ENCODE peak calls at places on chromosomes 5 and 9, in eight cellular contexts. One of them, this sample, is unnamed.
A peak's percentile ranks its signal among the peaks of the same experiment; 100 is the strongest.

GRCh38 chr9:33289501-33289900 is 815 bp upstream of the NFX1 start:
- DNase-seq in SJSA1: no peak
- DNase-seq in T-helper 1 cell: no peak
- DNase-seq in activated T-cell treated with anti-CD3 and anti-CD28 coated beads, Interleukin-2, amount 50 U/mL, for 72 hours: peak; percentile 31
- DNase-seq in germinal center: no peak
- DNase-seq in HFFc6: no peak
- DNase-seq in heart left ventricle: no peak
- DNase-seq in iPS DF 19.7: no peak
- DNase-seq in this sample: peak; percentile 60

GRCh38 chr5:172444626-172445365 is 9.5 kb downstream of the SH3PXD2B start:
- DNase-seq in iPS DF 19.7: no peak
- DNase-seq in HFFc6: no peak
- DNase-seq in germinal center: no peak
- DNase-seq in heart left ventricle: no peak
- DNase-seq in SJSA1: no peak
- DNase-seq in activated T-cell treated with anti-CD3 and anti-CD28 coated beads, Interleukin-2, amount 50 U/mL, for 72 hours: no peak
- DNase-seq in T-helper 1 cell: no peak
- DNase-seq in this sample: no peak

GRCh38 chr5:516338-516925 is 7.8 kb downstream of the SLC9A3 start:
- DNase-seq in T-helper 1 cell: no peak
- DNase-seq in iPS DF 19.7: no peak
- DNase-seq in SJSA1: no peak
- DNase-seq in germinal center: no peak
- DNase-seq in activated T-cell treated with anti-CD3 and anti-CD28 coated beads, Interleukin-2, amount 50 U/mL, for 72 hours: no peak
- DNase-seq in heart left ventricle: no peak
- DNase-seq in HFFc6: no peak
- DNase-seq in this sample: no peak

GRCh38 chr5:2256646-2257288 is 374.0 kb upstream of the IRX4 start:
- DNase-seq in activated T-cell treated with anti-CD3 and anti-CD28 coated beads, Interleukin-2, amount 50 U/mL, for 72 hours: no peak
- DNase-seq in HFFc6: no peak
- DNase-seq in SJSA1: no peak
- DNase-seq in heart left ventricle: no peak
- DNase-seq in T-helper 1 cell: no peak
- DNase-seq in iPS DF 19.7: no peak
- DNase-seq in germinal center: no peak
- DNase-seq in this sample: no peak

GRCh38 chr5:172564883-172565282 is 76.2 kb upstream of the NEURL1B start:
- DNase-seq in HFFc6: no peak
- DNase-seq in activated T-cell treated with anti-CD3 and anti-CD28 coated beads, Interleukin-2, amount 50 U/mL, for 72 hours: no peak
- DNase-seq in SJSA1: no peak
- DNase-seq in T-helper 1 cell: no peak
- DNase-seq in iPS DF 19.7: no peak
- DNase-seq in germinal center: no peak
- DNase-seq in heart left ventricle: no peak
- DNase-seq in this sample: no peak

GRCh38 chr5:82365744-82366228 is 87.6 kb upstream of the RPS23 start:
- DNase-seq in HFFc6: peak; percentile 15
- DNase-seq in SJSA1: no peak
- DNase-seq in germinal center: no peak
- DNase-seq in iPS DF 19.7: no peak
- DNase-seq in heart left ventricle: no peak
- DNase-seq in T-helper 1 cell: no peak
- DNase-seq in activated T-cell treated with anti-CD3 and anti-CD28 coated beads, Interleukin-2, amount 50 U/mL, for 72 hours: peak; percentile 74
- DNase-seq in this sample: no peak

GRCh38 chr5:69449511-69449910 is 34.6 kb downstream of the MARVELD2 start:
- DNase-seq in T-helper 1 cell: no peak
- DNase-seq in HFFc6: no peak
- DNase-seq in iPS DF 19.7: no peak
- DNase-seq in activated T-cell treated with anti-CD3 and anti-CD28 coated beads, Interleukin-2, amount 50 U/mL, for 72 hours: no peak
- DNase-seq in heart left ventricle: no peak
- DNase-seq in germinal center: no peak
- DNase-seq in SJSA1: no peak
- DNase-seq in this sample: no peak

GRCh38 chr9:110028281-110029075 is 179.5 kb downstream of the C9orf152 start:
- DNase-seq in HFFc6: no peak
- DNase-seq in iPS DF 19.7: no peak
- DNase-seq in activated T-cell treated with anti-CD3 and anti-CD28 coated beads, Interleukin-2, amount 50 U/mL, for 72 hours: no peak
- DNase-seq in SJSA1: no peak
- DNase-seq in heart left ventricle: no peak
- DNase-seq in T-helper 1 cell: no peak
- DNase-seq in germinal center: no peak
- DNase-seq in this sample: no peak

GRCh38 chr5:54678737-54679136 is 161.2 kb downstream of the SNX18 start:
- DNase-seq in T-helper 1 cell: no peak
- DNase-seq in heart left ventricle: no peak
- DNase-seq in SJSA1: no peak
- DNase-seq in activated T-cell treated with anti-CD3 and anti-CD28 coated beads, Interleukin-2, amount 50 U/mL, for 72 hours: no peak
- DNase-seq in HFFc6: no peak
- DNase-seq in germinal center: no peak
- DNase-seq in iPS DF 19.7: no peak
- DNase-seq in this sample: no peak

GRCh38 chr5:124744170-124744911 is 2.1 kb downstream of the ZNF608 start:
- DNase-seq in HFFc6: no peak
- DNase-seq in germinal center: no peak
- DNase-seq in iPS DF 19.7: no peak
- DNase-seq in SJSA1: no peak
- DNase-seq in T-helper 1 cell: no peak
- DNase-seq in heart left ventricle: peak; percentile 65
- DNase-seq in activated T-cell treated with anti-CD3 and anti-CD28 coated beads, Interleukin-2, amount 50 U/mL, for 72 hours: no peak
- DNase-seq in this sample: no peak

GRCh38 chr5:94649874-94650273 is 31.4 kb downstream of the SLF1 start:
- DNase-seq in HFFc6: no peak
- DNase-seq in germinal center: no peak
- DNase-seq in heart left ventricle: no peak
- DNase-seq in activated T-cell treated with anti-CD3 and anti-CD28 coated beads, Interleukin-2, amount 50 U/mL, for 72 hours: no peak
- DNase-seq in SJSA1: no peak
- DNase-seq in iPS DF 19.7: no peak
- DNase-seq in T-helper 1 cell: no peak
- DNase-seq in this sample: no peak

GRCh38 chr9:20262611-20263010 is 359.7 kb downstream of the MLLT3 start:
- DNase-seq in activated T-cell treated with anti-CD3 and anti-CD28 coated beads, Interleukin-2, amount 50 U/mL, for 72 hours: no peak
- DNase-seq in heart left ventricle: no peak
- DNase-seq in iPS DF 19.7: no peak
- DNase-seq in HFFc6: no peak
- DNase-seq in germinal center: no peak
- DNase-seq in T-helper 1 cell: no peak
- DNase-seq in SJSA1: no peak
- DNase-seq in this sample: no peak

GRCh38 chr5:171322527-171322926 is 13.5 kb downstream of the TLX3 start:
- DNase-seq in germinal center: no peak
- DNase-seq in heart left ventricle: no peak
- DNase-seq in activated T-cell treated with anti-CD3 and anti-CD28 coated beads, Interleukin-2, amount 50 U/mL, for 72 hours: no peak
- DNase-seq in iPS DF 19.7: no peak
- DNase-seq in T-helper 1 cell: no peak
- DNase-seq in SJSA1: no peak
- DNase-seq in HFFc6: no peak
- DNase-seq in this sample: no peak

GRCh38 chr5:134902071-134902801 is 2.7 kb upstream of the PCBD2 start:
- DNase-seq in activated T-cell treated with anti-CD3 and anti-CD28 coated beads, Interleukin-2, amount 50 U/mL, for 72 hours: no peak
- DNase-seq in heart left ventricle: no peak
- DNase-seq in SJSA1: no peak
- DNase-seq in germinal center: peak; percentile 73
- DNase-seq in HFFc6: peak; percentile 4
- DNase-seq in iPS DF 19.7: no peak
- DNase-seq in T-helper 1 cell: no peak
- DNase-seq in this sample: peak; percentile 76

GRCh38 chr9:38339087-38339486 is 53.4 kb upstream of the ALDH1B1 start:
- DNase-seq in T-helper 1 cell: no peak
- DNase-seq in SJSA1: no peak
- DNase-seq in activated T-cell treated with anti-CD3 and anti-CD28 coated beads, Interleukin-2, amount 50 U/mL, for 72 hours: no peak
- DNase-seq in heart left ventricle: no peak
- DNase-seq in iPS DF 19.7: no peak
- DNase-seq in HFFc6: peak; percentile 44
- DNase-seq in germinal center: no peak
- DNase-seq in this sample: no peak

GRCh38 chr5:44388504-44389409 is 463 bp downstream of the FGF10 start:
- DNase-seq in HFFc6: no peak
- DNase-seq in iPS DF 19.7: no peak
- DNase-seq in heart left ventricle: peak; percentile 25
- DNase-seq in SJSA1: no peak
- DNase-seq in germinal center: no peak
- DNase-seq in T-helper 1 cell: no peak
- DNase-seq in activated T-cell treated with anti-CD3 and anti-CD28 coated beads, Interleukin-2, amount 50 U/mL, for 72 hours: no peak
- DNase-seq in this sample: no peak

GRCh38 chr9:94656190-94656589 is 16.9 kb upstream of the FBP1 start:
- DNase-seq in SJSA1: no peak
- DNase-seq in HFFc6: no peak
- DNase-seq in germinal center: peak; percentile 64
- DNase-seq in activated T-cell treated with anti-CD3 and anti-CD28 coated beads, Interleukin-2, amount 50 U/mL, for 72 hours: peak; percentile 54
- DNase-seq in T-helper 1 cell: no peak
- DNase-seq in heart left ventricle: no peak
- DNase-seq in iPS DF 19.7: no peak
- DNase-seq in this sample: peak; percentile 85

GRCh38 chr5:116546033-116546742 is 28.4 kb downstream of the SEMA6A start:
- DNase-seq in T-helper 1 cell: no peak
- DNase-seq in HFFc6: no peak
- DNase-seq in iPS DF 19.7: no peak
- DNase-seq in heart left ventricle: no peak
- DNase-seq in activated T-cell treated with anti-CD3 and anti-CD28 coated beads, Interleukin-2, amount 50 U/mL, for 72 hours: no peak
- DNase-seq in germinal center: no peak
- DNase-seq in SJSA1: no peak
- DNase-seq in this sample: no peak

GRCh38 chr9:2119490-2120046 is 104.4 kb downstream of the SMARCA2 start:
- DNase-seq in iPS DF 19.7: no peak
- DNase-seq in SJSA1: no peak
- DNase-seq in heart left ventricle: no peak
- DNase-seq in activated T-cell treated with anti-CD3 and anti-CD28 coated beads, Interleukin-2, amount 50 U/mL, for 72 hours: no peak
- DNase-seq in T-helper 1 cell: no peak
- DNase-seq in HFFc6: no peak
- DNase-seq in germinal center: no peak
- DNase-seq in this sample: no peak

GRCh38 chr5:164680216-164680615 is 1174.8 kb downstream of the MAT2B start:
- DNase-seq in iPS DF 19.7: peak; percentile 48
- DNase-seq in HFFc6: no peak
- DNase-seq in germinal center: no peak
- DNase-seq in SJSA1: no peak
- DNase-seq in activated T-cell treated with anti-CD3 and anti-CD28 coated beads, Interleukin-2, amount 50 U/mL, for 72 hours: no peak
- DNase-seq in T-helper 1 cell: no peak
- DNase-seq in heart left ventricle: no peak
- DNase-seq in this sample: no peak

GRCh38 chr9:125260564-125260963 is 1.1 kb upstream of the GAPVD1 start:
- DNase-seq in HFFc6: peak; percentile 22
- DNase-seq in iPS DF 19.7: no peak
- DNase-seq in activated T-cell treated with anti-CD3 and anti-CD28 coated beads, Interleukin-2, amount 50 U/mL, for 72 hours: no peak
- DNase-seq in germinal center: no peak
- DNase-seq in T-helper 1 cell: no peak
- DNase-seq in SJSA1: no peak
- DNase-seq in heart left ventricle: no peak
- DNase-seq in this sample: no peak

This sample was measured in Karpas-422.